ENCODE peak calls at places on chromosomes 4 and X, in seven cellular contexts. Q is LoVo; J is IMR-90; W is CD8-positive, alpha-beta T cell; L is glomerular endothelial cell; D is NCI-H2171; X is ACHN. V is an unnamed sample.

GRCh38 chr4:149005191-149005590 is 563.0 kb upstream of the NR3C2 start:
- DNase-seq in L (no peak), J (no peak), W (no peak), X (no peak), Q (no peak), D (no peak), V (no peak)

GRCh38 chrX:3142259-3143042 is 101.2 kb downstream of the ARSF start:
- DNase-seq in Q (no peak), J (no peak), D (no peak), L (no peak), X (no peak), W (no peak), V (no peak)

GRCh38 chr4:48141048-48141447 is 7.0 kb upstream of the TXK start:
- DNase-seq in D (no peak), J (peak), X (peak), Q (peak), W (no peak), L (peak), V (no peak)

GRCh38 chr4:148574502-148574901 is 132.3 kb upstream of the NR3C2 start:
- DNase-seq in L (no peak), J (peak), W (no peak), Q (no peak), D (no peak), X (no peak), V (no peak)

GRCh38 chrX:2658585-2659292 is 32.4 kb upstream of the CD99 start:
- DNase-seq in W (no peak), J (no peak), L (no peak), X (no peak), Q (no peak), D (no peak), V (no peak)

GRCh38 chrX:67544871-67545771 is 1.3 kb downstream of the AR start:
- DNase-seq in J (peak), Q (no peak), D (no peak), W (no peak), X (no peak), L (no peak), V (no peak)

GRCh38 chrX:110045421-110045820 is 42.5 kb downstream of the TMEM164 start:
- DNase-seq in J (no peak), Q (no peak), X (no peak), D (peak), L (no peak), W (no peak), V (no peak)

GRCh38 chr4:89899157-89899556 is 4.5 kb downstream of the MMRN1 start:
- DNase-seq in W (no peak), X (no peak), D (no peak), J (no peak), L (no peak), Q (no peak), V (no peak)

GRCh38 chr4:85831647-85832046 is 356.7 kb downstream of the ARHGAP24 start:
- DNase-seq in L (no peak), W (no peak), J (no peak), X (no peak), D (no peak), Q (no peak), V (no peak)

GRCh38 chr4:18815081-18815778 is 793.7 kb upstream of the LCORL start:
- DNase-seq in D (no peak), L (no peak), X (no peak), J (no peak), W (no peak), Q (no peak), V (no peak)

GRCh38 chr4:40238700-40239548 is 42.1 kb downstream of the RHOH start:
- DNase-seq in W (peak), L (no peak), X (no peak), Q (no peak), D (no peak), J (no peak), V (no peak)

GRCh38 chrX:153913701-153914100 is 9.2 kb downstream of the AVPR2 start:
- DNase-seq in L (no peak), W (no peak), Q (no peak), D (no peak), X (no peak), J (no peak), V (no peak)

GRCh38 chr4:169060396-169061081 is 50.5 kb upstream of the CBR4 start:
- DNase-seq in X (no peak), D (no peak), J (no peak), Q (no peak), L (no peak), W (no peak), V (no peak)

GRCh38 chr4:82811838-82812672 is 13.5 kb upstream of the SCD5 start:
- DNase-seq in Q (no peak), L (no peak), J (peak), D (no peak), X (no peak), W (no peak), V (no peak)

GRCh38 chr4:74855879-74856278 is 61.6 kb upstream of the BTC start:
- DNase-seq in X (no peak), L (no peak), Q (no peak), W (no peak), J (no peak), D (no peak), V (no peak)

GRCh38 chr4:124754671-124755070 is 42.1 kb upstream of the ANKRD50 start:
- DNase-seq in Q (no peak), X (no peak), D (no peak), J (peak), L (no peak), W (no peak), V (no peak)

GRCh38 chr4:113625902-113626301 is 135.6 kb downstream of the CAMK2D start:
- DNase-seq in J (no peak), L (no peak), Q (no peak), D (no peak), X (no peak), W (no peak), V (no peak)

GRCh38 chrX:155334486-155335316 is at the start of gene CLIC2:
- DNase-seq in X (no peak), Q (no peak), W (no peak), D (no peak), J (peak), L (no peak), V (no peak)

GRCh38 chr4:26660261-26660660 is 76.4 kb downstream of the TBC1D19 start:
- DNase-seq in Q (no peak), W (no peak), D (no peak), X (no peak), J (no peak), L (no peak), V (no peak)

GRCh38 chrX:2370436-2370835 is 130.3 kb downstream of the DHRSX start:
- DNase-seq in Q (no peak), X (peak), D (no peak), W (no peak), L (no peak), J (no peak), V (no peak)

GRCh38 chr4:112411781-112412281 is 104.1 kb downstream of the NEUROG2 start:
- DNase-seq in L (no peak), X (no peak), J (no peak), Q (no peak), W (no peak), D (no peak), V (peak)

GRCh38 chr4:149997881-149998421 is 80.3 kb upstream of the DCLK2 start:
- DNase-seq in D (no peak), L (no peak), X (peak), W (no peak), Q (peak), J (peak), V (no peak)

GRCh38 chrX:150503898-150504219 is 64.6 kb upstream of the MTM1 start:
- DNase-seq in W (no peak), L (no peak), D (no peak), Q (peak), J (no peak), X (peak), V (no peak)

GRCh38 chr4:617644-618330 is 7.6 kb upstream of the PDE6B start:
- DNase-seq in J (no peak), L (no peak), D (no peak), X (no peak), Q (peak), W (no peak), V (no peak)

GRCh38 chr4:108114503-108114902 is 54.2 kb downstream of the LEF1 start:
- DNase-seq in W (no peak), Q (no peak), L (no peak), D (no peak), X (no peak), J (no peak), V (no peak)

GRCh38 chr4:151184523-151185458 is 85.4 kb downstream of the RPS3A start:
- DNase-seq in D (no peak), X (peak), J (peak), L (no peak), W (no peak), Q (peak), V (no peak)

GRCh38 chrX:149453030-149453429 is 52.1 kb downstream of the IDS start:
- DNase-seq in D (no peak), W (no peak), J (peak), Q (peak), X (peak), L (peak), V (no peak)

GRCh38 chr4:146545102-146545501 is 23.4 kb upstream of the SLC10A7 start:
- DNase-seq in D (no peak), W (no peak), J (peak), X (peak), Q (no peak), L (no peak), V (no peak)

GRCh38 chrX:118974908-118975671 is 672 bp downstream of the LONRF3 start:
- DNase-seq in D (peak), X (peak), L (no peak), W (peak), Q (peak), J (no peak), V (no peak)

GRCh38 chr4:163330828-163331628 is 1.4 kb downstream of the NPY1R start:
- DNase-seq in W (no peak), Q (no peak), J (no peak), X (no peak), D (no peak), L (no peak), V (peak)

GRCh38 chr4:34417160-34417559 is 1827.2 kb downstream of the ARAP2 start:
- DNase-seq in J (no peak), X (no peak), Q (no peak), W (no peak), L (no peak), D (no peak), V (no peak)

GRCh38 chr4:26197018-26197779 is 123.6 kb upstream of the RBPJ start:
- DNase-seq in W (peak), J (peak), Q (peak), X (peak), L (no peak), D (no peak), V (no peak)

GRCh38 chrX:109964390-109964789 is 38.5 kb upstream of the TMEM164 start:
- DNase-seq in Q (no peak), J (no peak), W (no peak), L (no peak), D (no peak), X (no peak), V (no peak)

GRCh38 chrX:139881572-139881971 is 51.3 kb downstream of the ATP11C start:
- DNase-seq in L (no peak), D (no peak), W (no peak), Q (no peak), J (peak), X (no peak), V (peak)

GRCh38 chrX:71053217-71053621 is 14.9 kb downstream of the SNX12 start:
- DNase-seq in Q (no peak), W (no peak), D (no peak), L (no peak), X (no peak), J (no peak), V (peak)

GRCh38 chr4:7808181-7808580 is 131.5 kb downstream of the AFAP1 start:
- DNase-seq in L (no peak), D (no peak), J (no peak), Q (no peak), W (no peak), X (no peak), V (no peak)

GRCh38 chr4:133483600-133484246 is 334.6 kb downstream of the PCDH10 start:
- DNase-seq in D (no peak), J (peak), X (peak), Q (peak), W (no peak), L (peak), V (peak)